ENCODE peak calls at places on chromosomes 7 and 10, in five cellular contexts. M, L, D, A and P are unnamed samples.

GRCh38 chr10:120732067-120732466 is 119.1 kb upstream of the WDR11 start:
- DNase-seq in A (no peak), M (no peak), D (no peak), L (no peak), P (no peak)

GRCh38 chr7:33744293-33744692 is 161.0 kb upstream of the BMPER start:
- DNase-seq in A (peak; percentile 54), D (no peak), L (no peak), M (peak; percentile 36), P (no peak)

GRCh38 chr10:64067009-64067606 is 545.9 kb downstream of the REEP3 start:
- DNase-seq in L (no peak), D (no peak), A (no peak), M (no peak), P (no peak)

GRCh38 chr7:29987821-29988317 is 1.7 kb downstream of the SCRN1 start:
- DNase-seq in M (peak; percentile 91), L (peak; percentile 48), D (peak; percentile 52), A (peak; percentile 92), P (peak; percentile 88)

GRCh38 chr10:80498833-80499671 is 38.6 kb upstream of the SH2D4B start:
- DNase-seq in M (peak; percentile 99), D (peak; percentile 92), L (peak; percentile 97), A (peak; percentile 98), P (peak; percentile 82)

GRCh38 chr7:108454674-108455523 is 1.3 kb downstream of the NRCAM start:
- DNase-seq in A (peak; percentile 53), M (peak; percentile 30), L (peak; percentile 32), D (no peak), P (no peak)

GRCh38 chr10:122213766-122214165 is 57.3 kb upstream of the BTBD16 start:
- DNase-seq in D (no peak), M (no peak), A (no peak), L (no peak), P (no peak)

GRCh38 chr7:105654994-105655900 is 74.0 kb upstream of the EFCAB10 start:
- DNase-seq in M (peak; percentile 31), A (peak; percentile 48), L (peak; percentile 76), D (peak; percentile 21), P (no peak)

GRCh38 chr10:122492955-122493597 is 31.7 kb downstream of the HTRA1 start:
- DNase-seq in D (no peak), L (peak; percentile 36), M (peak; percentile 88), A (peak; percentile 25), P (no peak)

GRCh38 chr10:3097160-3097559 is 29.8 kb downstream of the PFKP start:
- DNase-seq in L (no peak), M (no peak), D (no peak), A (no peak), P (no peak)

GRCh38 chr10:59337254-59337653 is 25.1 kb downstream of the FAM13C start:
- DNase-seq in M (peak; percentile 79), L (peak; percentile 60), D (peak; percentile 26), A (peak; percentile 65), P (peak; percentile 74)

GRCh38 chr10:113303747-113304146 is 249.1 kb upstream of the HABP2 start:
- DNase-seq in D (no peak), A (peak; percentile 18), M (peak; percentile 39), L (no peak), P (no peak)

GRCh38 chr10:5038703-5039102 is 35.0 kb upstream of the AKR1C2 start:
- DNase-seq in L (no peak), M (peak; percentile 70), A (no peak), D (no peak), P (no peak)

GRCh38 chr7:101106387-101106786 is 20.5 kb upstream of the SERPINE1 start:
- DNase-seq in L (no peak), M (no peak), A (no peak), D (no peak), P (no peak)

GRCh38 chr10:59870152-59870551 is 36.2 kb downstream of the CCDC6 start:
- DNase-seq in L (no peak), D (no peak), A (no peak), M (no peak), P (no peak)

GRCh38 chr7:36658603-36659516 is 65.4 kb downstream of the AOAH start:
- DNase-seq in D (peak; percentile 69), L (peak; percentile 57), A (peak; percentile 96), M (peak; percentile 92), P (no peak)

GRCh38 chr7:148856035-148856881 is 27.8 kb downstream of the EZH2 start:
- DNase-seq in M (peak; percentile 44), D (no peak), A (peak; percentile 57), L (peak; percentile 45), P (no peak)

GRCh38 chr10:77904110-77904860 is 22.3 kb downstream of the DLG5 start:
- DNase-seq in A (no peak), L (no peak), D (no peak), M (no peak), P (no peak)

GRCh38 chr7:157271315-157271990 is 65.4 kb upstream of the DNAJB6 start:
- DNase-seq in A (peak; percentile 70), M (peak; percentile 64), L (no peak), D (no peak), P (no peak)

GRCh38 chr10:21329995-21330627 is 195.4 kb downstream of the SKIDA1 start:
- DNase-seq in A (peak; percentile 94), D (peak; percentile 62), M (peak; percentile 92), L (peak; percentile 54), P (peak; percentile 84)

GRCh38 chr7:142785841-142786250 is 15.1 kb downstream of the PRSS2 start:
- DNase-seq in D (no peak), L (no peak), A (no peak), M (no peak), P (no peak)

GRCh38 chr7:25918731-25919130 is 233.3 kb upstream of the NFE2L3 start:
- DNase-seq in L (no peak), D (no peak), M (no peak), A (no peak), P (no peak)

GRCh38 chr10:86690231-86690630 is 21.9 kb downstream of the LDB3 start:
- DNase-seq in A (no peak), M (no peak), L (no peak), D (no peak), P (no peak)

GRCh38 chr7:138584283-138584682 is 116.9 kb downstream of the SVOPL start:
- DNase-seq in M (peak; percentile 5), A (peak; percentile 10), D (no peak), L (no peak), P (no peak)

GRCh38 chr10:117360016-117360415 is 15.2 kb downstream of the PDZD8 start:
- DNase-seq in L (no peak), D (no peak), M (no peak), A (peak; percentile 13), P (no peak)

GRCh38 chr10:122911889-122912484 is 1.6 kb downstream of the FAM24A start:
- DNase-seq in A (peak; percentile 64), L (peak; percentile 42), M (peak; percentile 50), D (no peak), P (peak; percentile 24)

GRCh38 chr7:158097106-158097505 is 490.5 kb downstream of the PTPRN2 start:
- DNase-seq in A (no peak), L (no peak), D (no peak), M (no peak), P (no peak)

GRCh38 chr7:96708872-96709271 is 774 bp downstream of the SEM1 start:
- DNase-seq in D (no peak), M (no peak), A (no peak), L (no peak), P (no peak)

GRCh38 chr7:88217675-88218427 is 2.0 kb downstream of the SRI start:
- DNase-seq in M (no peak), D (no peak), L (no peak), A (no peak), P (no peak)

GRCh38 chr10:61299156-61299555 is 154.0 kb downstream of the TMEM26 start:
- DNase-seq in A (no peak), M (no peak), D (no peak), L (no peak), P (no peak)

GRCh38 chr7:36182854-36183604 is 30.0 kb downstream of the EEPD1 start:
- DNase-seq in L (no peak), D (no peak), M (no peak), A (no peak), P (no peak)

DNA sequence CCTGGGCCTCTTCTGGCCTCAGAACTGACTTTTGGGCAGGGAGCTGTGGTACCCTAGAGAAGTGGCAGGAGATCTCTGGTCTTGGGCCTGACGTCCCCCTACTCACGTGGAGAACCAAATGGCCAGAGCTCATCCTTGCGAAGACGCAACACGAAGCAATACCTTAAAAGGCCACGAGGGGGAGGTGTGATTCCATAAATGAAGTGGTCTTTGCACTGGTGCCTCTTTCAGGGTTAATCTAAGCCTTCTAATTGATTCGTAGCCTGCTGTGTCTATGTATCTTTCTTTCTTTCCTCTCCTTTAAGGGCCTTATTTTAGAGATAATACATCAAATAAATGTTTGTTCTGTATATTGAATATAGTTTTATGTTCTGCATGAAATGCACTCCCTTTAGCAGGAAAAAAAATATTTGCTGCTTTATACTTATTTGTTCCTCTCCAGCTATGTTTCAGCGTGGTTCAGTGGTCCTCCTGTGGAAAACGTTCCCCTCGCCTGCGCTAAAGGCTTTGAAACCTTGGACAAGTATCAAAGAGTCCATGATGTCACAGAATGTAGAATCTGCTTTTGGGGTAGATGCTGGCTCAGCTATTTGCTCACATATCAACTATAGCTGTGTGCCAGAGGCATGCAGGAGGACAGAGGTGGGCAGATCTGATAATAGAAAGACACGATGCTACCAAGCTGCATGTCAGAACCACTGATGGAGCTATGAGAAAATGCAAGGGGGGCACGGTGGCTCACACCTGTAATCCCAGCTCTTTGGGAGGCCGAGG is 41.0 kb downstream of the STRA8 start:
- DNase-seq in L (peak; percentile 71), D (peak; percentile 48), A (peak; percentile 86), M (peak; percentile 78), P (peak; percentile 71)
- TF ChIP-seq CTCF in L (peak; percentile 71), D (peak; percentile 81), A (peak; percentile 80), M (peak; percentile 84), P (peak; percentile 82)

DNA sequence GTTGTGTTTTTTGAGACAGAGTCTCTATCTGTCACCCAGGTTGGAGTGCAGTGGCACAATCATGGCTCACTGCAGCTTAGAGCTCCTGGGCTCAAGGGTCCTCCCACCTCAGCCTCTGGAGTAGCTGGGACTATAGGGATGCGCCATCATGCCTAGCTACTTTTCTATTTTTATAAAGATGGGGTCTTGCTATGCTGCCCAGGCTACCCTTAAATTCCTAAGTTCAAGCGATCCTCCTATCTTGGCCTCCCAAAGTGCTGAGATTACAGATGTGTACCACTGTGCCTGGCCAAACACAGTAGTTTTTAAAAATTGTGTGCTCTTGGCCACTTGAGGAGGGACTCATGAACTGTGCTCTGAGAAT is 10.6 kb upstream of the TLX1 start:
- DNase-seq in M (no peak), D (no peak), A (no peak), L (no peak), P (no peak)
- H3K4me3 ChIP-seq in M (no peak overlapping the region), D (peak overlapping the region; percentile 57), A (peak overlapping the region; percentile 46), L (no peak overlapping the region), P (peak overlapping the region; percentile 32)

GRCh38 chr7:1894313-1894900 is 224.3 kb downstream of the ELFN1 start:
- DNase-seq in M (no peak), A (no peak), D (no peak), L (no peak), P (no peak)
- TF ChIP-seq CTCF in M (no peak), A (no peak), D (no peak), L (no peak), P (no peak)

GRCh38 chr10:58326967-58327381 is 7.8 kb upstream of the UBE2D1 start:
- DNase-seq in L (peak; percentile 10), D (no peak), A (peak; percentile 69), M (peak; percentile 83), P (no peak)
- H3K4me3 ChIP-seq in L (no peak overlapping the region), D (peak overlapping the region; percentile 43), A (peak overlapping the region; percentile 15), M (peak overlapping the region; percentile 57), P (no peak overlapping the region)

GRCh38 chr10:28738200-28738599 is 60.9 kb downstream of the BAMBI start:
- DNase-seq in A (no peak), D (no peak), M (peak; percentile 12), L (no peak), P (no peak)
- TF ChIP-seq CTCF in A (peak; percentile 8), D (peak; percentile 9), M (peak; percentile 9), L (no peak), P (peak; percentile 23)